ENCODE peak calls at places on chromosomes 7 and 10, in six cellular contexts. One of them, this sample, is unnamed.
A peak's percentile ranks its signal among the peaks of the same experiment; 100 is the strongest.

GRCh38 chr7:73899731-73900142 is 38.8 kb downstream of the TMEM270 start:
- DNase-seq in HCT116: no peak
- DNase-seq in neural progenitor cell: no peak
- DNase-seq in PC-3: peak; percentile 64
- DNase-seq in hepatocyte: no peak
- DNase-seq in MM.1S: no peak
- DNase-seq in this sample: no peak

GRCh38 chr7:47514818-47515217 is 67.1 kb downstream of the TNS3 start:
- DNase-seq in HCT116: no peak
- DNase-seq in neural progenitor cell: no peak
- DNase-seq in PC-3: no peak
- DNase-seq in hepatocyte: no peak
- DNase-seq in MM.1S: no peak
- DNase-seq in this sample: no peak

GRCh38 chr10:806451-807162 is 117.1 kb upstream of the DIP2C start:
- DNase-seq in HCT116: no peak
- DNase-seq in neural progenitor cell: no peak
- DNase-seq in PC-3: no peak
- DNase-seq in hepatocyte: no peak
- DNase-seq in MM.1S: no peak
- DNase-seq in this sample: no peak

GRCh38 chr7:126690848-126691751 is 561.6 kb downstream of the GRM8 start:
- DNase-seq in HCT116: no peak
- DNase-seq in neural progenitor cell: peak; percentile 16
- DNase-seq in PC-3: no peak
- DNase-seq in hepatocyte: no peak
- DNase-seq in MM.1S: no peak
- DNase-seq in this sample: no peak

GRCh38 chr10:113045155-113046055 is 95.4 kb downstream of the TCF7L2 start:
- DNase-seq in HCT116: no peak
- DNase-seq in neural progenitor cell: no peak
- DNase-seq in PC-3: peak; percentile 85
- DNase-seq in hepatocyte: no peak
- DNase-seq in MM.1S: no peak
- DNase-seq in this sample: no peak

GRCh38 chr7:87220026-87220733 is 648 bp upstream of the TMEM243 start:
- DNase-seq in HCT116: peak; percentile 61
- DNase-seq in neural progenitor cell: peak; percentile 90
- DNase-seq in PC-3: peak; percentile 82
- DNase-seq in hepatocyte: peak; percentile 87
- DNase-seq in MM.1S: peak; percentile 88
- DNase-seq in this sample: peak; percentile 91

GRCh38 chr7:3067193-3067592 is 23.5 kb upstream of the CARD11 start:
- DNase-seq in HCT116: no peak
- DNase-seq in neural progenitor cell: no peak
- DNase-seq in PC-3: no peak
- DNase-seq in hepatocyte: no peak
- DNase-seq in MM.1S: no peak
- DNase-seq in this sample: no peak

GRCh38 chr7:112009081-112009480 is 197.1 kb downstream of the DOCK4 start:
- DNase-seq in HCT116: no peak
- DNase-seq in neural progenitor cell: no peak
- DNase-seq in PC-3: peak; percentile 77
- DNase-seq in hepatocyte: no peak
- DNase-seq in MM.1S: peak; percentile 37
- DNase-seq in this sample: no peak

GRCh38 chr7:31811650-31812461 is 124.8 kb downstream of the PPP1R17 start:
- DNase-seq in HCT116: no peak
- DNase-seq in neural progenitor cell: no peak
- DNase-seq in PC-3: peak; percentile 21
- DNase-seq in hepatocyte: no peak
- DNase-seq in MM.1S: no peak
- DNase-seq in this sample: no peak

GRCh38 chr7:51144178-51144577 is 172.4 kb downstream of the COBL start:
- DNase-seq in HCT116: no peak
- DNase-seq in neural progenitor cell: no peak
- DNase-seq in PC-3: no peak
- DNase-seq in hepatocyte: no peak
- DNase-seq in MM.1S: no peak
- DNase-seq in this sample: no peak

GRCh38 chr7:43113622-43114450 is 1.4 kb downstream of the HECW1 start:
- DNase-seq in HCT116: no peak
- DNase-seq in neural progenitor cell: peak; percentile 20
- DNase-seq in PC-3: no peak
- DNase-seq in hepatocyte: no peak
- DNase-seq in MM.1S: no peak
- DNase-seq in this sample: no peak

GRCh38 chr7:50379082-50379481 is 71.1 kb downstream of the FIGNL1 start:
- DNase-seq in HCT116: no peak
- DNase-seq in neural progenitor cell: peak; percentile 34
- DNase-seq in PC-3: peak; percentile 46
- DNase-seq in hepatocyte: peak; percentile 63
- DNase-seq in MM.1S: no peak
- DNase-seq in this sample: peak; percentile 82

GRCh38 chr10:62584216-62584615 is 210.0 kb downstream of the ZNF365 start:
- DNase-seq in HCT116: no peak
- DNase-seq in neural progenitor cell: no peak
- DNase-seq in PC-3: no peak
- DNase-seq in hepatocyte: no peak
- DNase-seq in MM.1S: no peak
- DNase-seq in this sample: no peak

GRCh38 chr7:81467964-81468363 is 301.9 kb downstream of the HGF start:
- DNase-seq in HCT116: no peak
- DNase-seq in neural progenitor cell: no peak
- DNase-seq in PC-3: no peak
- DNase-seq in hepatocyte: no peak
- DNase-seq in MM.1S: no peak
- DNase-seq in this sample: no peak

GRCh38 chr10:11787374-11787773 is 35.8 kb upstream of the PROSER2 start:
- DNase-seq in HCT116: no peak
- DNase-seq in neural progenitor cell: no peak
- DNase-seq in PC-3: no peak
- DNase-seq in hepatocyte: no peak
- DNase-seq in MM.1S: no peak
- DNase-seq in this sample: no peak

GRCh38 chr7:80482938-80483337 is 28.9 kb downstream of the GNAT3 start:
- DNase-seq in HCT116: no peak
- DNase-seq in neural progenitor cell: no peak
- DNase-seq in PC-3: no peak
- DNase-seq in hepatocyte: no peak
- DNase-seq in MM.1S: no peak
- DNase-seq in this sample: no peak

GRCh38 chr10:53402594-53402993 is 630.0 kb upstream of the MBL2 start:
- DNase-seq in HCT116: no peak
- DNase-seq in neural progenitor cell: no peak
- DNase-seq in PC-3: no peak
- DNase-seq in hepatocyte: no peak
- DNase-seq in MM.1S: no peak
- DNase-seq in this sample: no peak

GRCh38 chr10:72274730-72275350 is 1.1 kb downstream of the DDIT4 start:
- DNase-seq in HCT116: no peak
- DNase-seq in neural progenitor cell: peak; percentile 68
- DNase-seq in PC-3: peak; percentile 41
- DNase-seq in hepatocyte: peak; percentile 77
- DNase-seq in MM.1S: peak; percentile 36
- DNase-seq in this sample: peak; percentile 77

GRCh38 chr7:151233111-151233701 is 923 bp downstream of the CHPF2 start:
- DNase-seq in HCT116: no peak
- DNase-seq in neural progenitor cell: no peak
- DNase-seq in PC-3: peak; percentile 76
- DNase-seq in hepatocyte: peak; percentile 80
- DNase-seq in MM.1S: peak; percentile 58
- DNase-seq in this sample: peak; percentile 57

GRCh38 chr7:135274495-135275268 is 41.0 kb downstream of the STRA8 start:
- DNase-seq in HCT116: peak; percentile 73
- DNase-seq in neural progenitor cell: peak; percentile 82
- DNase-seq in PC-3: peak; percentile 87
- DNase-seq in hepatocyte: peak; percentile 78
- DNase-seq in MM.1S: peak; percentile 79
- DNase-seq in this sample: peak; percentile 93

GRCh38 chr10:43131256-43131655 is 7.0 kb upstream of the CSGALNACT2 start:
- DNase-seq in HCT116: no peak
- DNase-seq in neural progenitor cell: no peak
- DNase-seq in PC-3: no peak
- DNase-seq in hepatocyte: no peak
- DNase-seq in MM.1S: no peak
- DNase-seq in this sample: no peak

GRCh38 chr10:61028861-61029361 is 84.9 kb upstream of the RHOBTB1 start:
- DNase-seq in HCT116: no peak
- DNase-seq in neural progenitor cell: no peak
- DNase-seq in PC-3: peak; percentile 73
- DNase-seq in hepatocyte: no peak
- DNase-seq in MM.1S: no peak
- DNase-seq in this sample: no peak

GRCh38 chr7:53800746-53801145 is 741.4 kb upstream of the VSTM2A start:
- DNase-seq in HCT116: no peak
- DNase-seq in neural progenitor cell: no peak
- DNase-seq in PC-3: peak; percentile 1
- DNase-seq in hepatocyte: no peak
- DNase-seq in MM.1S: no peak
- DNase-seq in this sample: no peak

GRCh38 chr7:64599341-64599740 is 36.5 kb upstream of the ZNF680 start:
- DNase-seq in HCT116: no peak
- DNase-seq in neural progenitor cell: no peak
- DNase-seq in PC-3: no peak
- DNase-seq in hepatocyte: no peak
- DNase-seq in MM.1S: no peak
- DNase-seq in this sample: no peak

GRCh38 chr7:50735327-50735726 is 47.4 kb downstream of the GRB10 start:
- DNase-seq in HCT116: no peak
- DNase-seq in neural progenitor cell: no peak
- DNase-seq in PC-3: no peak
- DNase-seq in hepatocyte: no peak
- DNase-seq in MM.1S: peak; percentile 18
- DNase-seq in this sample: no peak

GRCh38 chr7:50156746-50157145 is 63.7 kb upstream of the ZPBP start:
- DNase-seq in HCT116: no peak
- DNase-seq in neural progenitor cell: no peak
- DNase-seq in PC-3: no peak
- DNase-seq in hepatocyte: no peak
- DNase-seq in MM.1S: no peak
- DNase-seq in this sample: no peak

GRCh38 chr10:77746313-77746712 is 108.7 kb upstream of the KCNMA1 start:
- DNase-seq in HCT116: no peak
- DNase-seq in neural progenitor cell: no peak
- DNase-seq in PC-3: peak; percentile 74
- DNase-seq in hepatocyte: no peak
- DNase-seq in MM.1S: no peak
- DNase-seq in this sample: no peak

GRCh38 chr7:148935451-148935850 is 51.4 kb upstream of the EZH2 start:
- DNase-seq in HCT116: no peak
- DNase-seq in neural progenitor cell: no peak
- DNase-seq in PC-3: no peak
- DNase-seq in hepatocyte: no peak
- DNase-seq in MM.1S: no peak
- DNase-seq in this sample: no peak

DNA sequence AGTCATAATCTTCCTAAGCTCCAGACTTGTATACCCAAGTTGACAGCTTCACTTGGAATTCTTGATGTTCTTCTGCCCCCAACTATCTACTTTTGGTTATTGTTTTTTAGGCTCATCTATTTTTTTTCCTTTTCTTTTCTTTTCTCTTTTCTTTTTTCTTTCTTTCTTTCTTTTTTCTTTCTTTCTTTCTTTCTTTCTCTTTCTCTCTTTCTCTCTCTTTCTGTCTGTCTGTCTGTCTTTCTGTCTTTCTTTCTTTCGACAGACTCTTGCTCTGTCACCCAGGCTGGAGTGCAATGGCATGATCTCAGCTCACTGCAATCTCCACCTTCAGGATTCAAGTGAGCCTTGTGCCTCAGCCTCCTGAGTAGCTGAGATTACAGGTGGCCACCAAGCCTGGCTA is 36.5 kb downstream of the KMT2E start:
- DNase-seq in HCT116: no peak
- DNase-seq in neural progenitor cell: no peak
- DNase-seq in PC-3: no peak
- DNase-seq in hepatocyte: no peak
- DNase-seq in MM.1S: no peak
- DNase-seq in this sample: no peak
- TF ChIP-seq CTCF in HCT116: no peak
- TF ChIP-seq CTCF in neural progenitor cell: no peak
- TF ChIP-seq CTCF in PC-3: no peak
- TF ChIP-seq CTCF in hepatocyte: no peak
- TF ChIP-seq CTCF in MM.1S: no peak
- TF ChIP-seq CTCF in this sample: no peak

DNA sequence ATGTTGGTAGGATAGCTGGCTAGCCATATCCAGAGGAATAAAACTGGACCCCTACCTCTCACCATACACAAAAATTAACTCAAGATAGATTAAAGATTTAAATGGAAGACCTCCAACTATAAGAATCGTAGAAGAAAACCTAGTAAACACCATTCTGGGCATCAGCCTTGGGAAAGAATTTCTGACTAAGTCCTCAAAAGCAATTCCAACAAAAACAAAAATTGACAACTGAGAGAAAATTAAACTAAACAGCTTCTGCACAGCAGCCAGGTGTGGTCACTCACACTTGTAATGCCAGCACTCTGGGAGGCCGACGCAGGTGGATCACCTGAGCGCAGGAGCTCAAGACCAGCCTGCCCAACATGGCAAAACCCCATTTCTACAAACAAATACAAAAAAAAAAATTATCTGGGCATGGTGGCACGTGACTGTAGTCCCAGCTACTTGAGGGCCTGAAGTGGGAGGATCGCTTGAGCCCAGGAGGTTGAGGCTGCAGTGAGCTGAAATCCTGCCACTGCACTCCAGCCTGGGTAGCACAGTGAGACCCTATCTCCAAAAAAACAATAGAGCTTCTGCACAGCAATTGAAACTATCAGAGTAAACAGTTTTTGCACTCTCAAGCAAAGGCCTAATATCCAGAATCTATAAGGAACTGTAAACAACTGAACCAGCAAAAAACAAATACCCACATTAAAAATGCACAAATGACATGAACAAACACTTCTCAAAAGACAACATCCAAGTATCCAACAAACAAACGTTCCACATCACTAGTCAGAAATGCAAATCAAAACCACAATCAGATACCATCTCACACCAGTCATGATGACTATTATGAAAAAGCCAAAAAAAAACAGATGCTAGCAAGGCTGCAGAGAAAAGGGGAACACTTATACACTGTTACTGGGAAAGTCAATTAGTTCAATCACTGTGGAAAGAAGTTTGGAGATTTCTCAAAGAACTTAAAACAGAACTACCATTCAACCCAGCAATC is 4.8 kb downstream of the CRPPA start:
- DNase-seq in HCT116: no peak
- DNase-seq in neural progenitor cell: no peak
- DNase-seq in PC-3: peak; percentile 78
- DNase-seq in hepatocyte: no peak
- DNase-seq in MM.1S: no peak
- DNase-seq in this sample: no peak
- TF ChIP-seq EZH2phosphoT487 in HCT116: no peak
- TF ChIP-seq EZH2phosphoT487 in neural progenitor cell: no peak
- TF ChIP-seq EZH2phosphoT487 in PC-3: no peak
- TF ChIP-seq EZH2phosphoT487 in hepatocyte: no peak
- TF ChIP-seq EZH2phosphoT487 in MM.1S: no peak
- TF ChIP-seq EZH2phosphoT487 in this sample: no peak

GRCh38 chr7:27194641-27195379 is 5.1 kb downstream of the HOXA13 start:
- DNase-seq in HCT116: no peak
- DNase-seq in neural progenitor cell: no peak
- DNase-seq in PC-3: peak; percentile 40
- DNase-seq in hepatocyte: no peak
- DNase-seq in MM.1S: no peak
- DNase-seq in this sample: no peak
- TF ChIP-seq EZH2 in HCT116: no peak
- TF ChIP-seq EZH2 in neural progenitor cell: no peak
- TF ChIP-seq EZH2 in PC-3: no peak
- TF ChIP-seq EZH2 in hepatocyte: no peak
- TF ChIP-seq EZH2 in MM.1S: no peak
- TF ChIP-seq EZH2 in this sample: no peak

GRCh38 chr7:139783647-139784385 is 6.0 kb upstream of the HIPK2 start:
- DNase-seq in HCT116: no peak
- DNase-seq in neural progenitor cell: peak; percentile 51
- DNase-seq in PC-3: peak; percentile 65
- DNase-seq in hepatocyte: no peak
- DNase-seq in MM.1S: peak; percentile 81
- DNase-seq in this sample: peak; percentile 54
- TF ChIP-seq CTCF in HCT116: no peak
- TF ChIP-seq CTCF in neural progenitor cell: no peak
- TF ChIP-seq CTCF in PC-3: no peak
- TF ChIP-seq CTCF in hepatocyte: no peak
- TF ChIP-seq CTCF in MM.1S: no peak
- TF ChIP-seq CTCF in this sample: no peak